ENCODE peak calls at places on chromosome 21, in seven cellular contexts. O is NCI-H510A treated with DMSO at 0.1 percent for 48 hours; F is activated T-cell treated with anti-CD3 and anti-CD28 coated beads, Interleukin-2, amount 50 U/mL, for 72 hours; M is left cardiac atrium; H is H4; E is H7; A is osteoblast. K is an unnamed sample.

GRCh38 chr21:45618287-45618686 is 25.2 kb upstream of the PCBP3 start:
- DNase-seq in F (no peak), E (no peak), A (peak; percentile 8), M (no peak), H (peak; percentile 82), O (no peak), K (no peak)

GRCh38 chr21:43864806-43865470 is at the start of gene AGPAT3:
- DNase-seq in M (peak; percentile 46), O (no peak), H (no peak), E (peak; percentile 89), F (peak; percentile 59), A (peak; percentile 88), K (no peak)

GRCh38 chr21:41360072-41360821 is 1.6 kb upstream of the MX2 start:
- DNase-seq in E (peak; percentile 79), M (peak; percentile 68), F (no peak), A (peak; percentile 69), H (no peak), O (peak; percentile 86), K (no peak)

GRCh38 chr21:46119565-46120271 is 21.8 kb downstream of the COL6A2 start:
- DNase-seq in E (peak; percentile 56), M (peak; percentile 14), F (no peak), O (no peak), A (peak; percentile 76), H (no peak), K (no peak)

GRCh38 chr21:44065428-44065827 is 41.8 kb upstream of the PWP2 start:
- DNase-seq in F (peak; percentile 81), E (no peak), H (no peak), O (peak; percentile 12), M (no peak), A (peak; percentile 35), K (no peak)

GRCh38 chr21:41396452-41397107 is 29.5 kb upstream of the MX1 start:
- DNase-seq in F (no peak), A (no peak), M (no peak), O (no peak), E (no peak), H (peak; percentile 67), K (no peak)

GRCh38 chr21:45112371-45112770 is 38.0 kb downstream of the ADARB1 start:
- DNase-seq in A (peak; percentile 95), F (no peak), M (no peak), H (no peak), E (no peak), O (no peak), K (no peak)

GRCh38 chr21:21434944-21435343 is 436.7 kb downstream of the NCAM2 start:
- DNase-seq in A (no peak), M (no peak), H (no peak), E (no peak), F (no peak), O (no peak), K (no peak)

GRCh38 chr21:34698270-34699015 is 29.6 kb downstream of the CLIC6 start:
- DNase-seq in M (no peak), O (no peak), H (no peak), A (peak; percentile 29), E (peak; percentile 49), F (no peak), K (no peak)

GRCh38 chr21:23968722-23969647 is 1638.3 kb downstream of the MRPL39 start:
- DNase-seq in M (no peak), F (peak; percentile 76), H (peak; percentile 84), A (no peak), E (peak; percentile 33), O (peak; percentile 22), K (peak; percentile 4)

GRCh38 chr21:38993561-38993960 is 187.8 kb downstream of the ETS2 start:
- DNase-seq in H (peak; percentile 60), M (peak; percentile 82), F (no peak), E (no peak), O (no peak), A (peak; percentile 96), K (peak; percentile 91)

GRCh38 chr21:36379236-36379635 is 6.0 kb upstream of the CHAF1B start:
- DNase-seq in E (no peak), F (no peak), M (no peak), O (no peak), A (no peak), H (no peak), K (no peak)

K was measured in fibroblast of the conjunctiva.